ENCODE peak calls at places on chromosomes 12 and 14, in five cellular contexts. One of them, this sample, is unnamed.

GRCh38 chr12:24591079-24591626 is 357.7 kb downstream of the BCAT1 start:
- DNase-seq in ELF-1: no peak
- DNase-seq in Right ventricle myocardium inferior: no peak
- DNase-seq in SJSA1: no peak
- DNase-seq in stimulated activated CD8-positive, alpha-beta memory T cell treated with anti-CD3 and anti-CD28 coated beads, Interleukin-4, amount 100 ng/mL, for 1 hour: no peak
- DNase-seq in this sample: no peak

GRCh38 chr12:45930369-45930768 is 60.0 kb downstream of the SCAF11 start:
- DNase-seq in ELF-1: no peak
- DNase-seq in stimulated activated CD8-positive, alpha-beta memory T cell treated with anti-CD3 and anti-CD28 coated beads, Interleukin-4, amount 100 ng/mL, for 1 hour: no peak
- DNase-seq in Right ventricle myocardium inferior: no peak
- DNase-seq in SJSA1: no peak
- DNase-seq in this sample: no peak

GRCh38 chr14:100028990-100029677 is 36.1 kb upstream of the EVL start:
- DNase-seq in ELF-1: no peak
- DNase-seq in SJSA1: peak; percentile 41
- DNase-seq in stimulated activated CD8-positive, alpha-beta memory T cell treated with anti-CD3 and anti-CD28 coated beads, Interleukin-4, amount 100 ng/mL, for 1 hour: no peak
- DNase-seq in Right ventricle myocardium inferior: no peak
- DNase-seq in this sample: no peak

GRCh38 chr14:69483765-69484443 is 624 bp upstream of the PLEKHD1 start:
- DNase-seq in ELF-1: peak; percentile 69
- DNase-seq in stimulated activated CD8-positive, alpha-beta memory T cell treated with anti-CD3 and anti-CD28 coated beads, Interleukin-4, amount 100 ng/mL, for 1 hour: no peak
- DNase-seq in Right ventricle myocardium inferior: no peak
- DNase-seq in SJSA1: no peak
- DNase-seq in this sample: no peak

GRCh38 chr14:99951085-99951484 is 114.1 kb upstream of the EVL start:
- DNase-seq in Right ventricle myocardium inferior: no peak
- DNase-seq in SJSA1: no peak
- DNase-seq in stimulated activated CD8-positive, alpha-beta memory T cell treated with anti-CD3 and anti-CD28 coated beads, Interleukin-4, amount 100 ng/mL, for 1 hour: no peak
- DNase-seq in ELF-1: peak; percentile 32
- DNase-seq in this sample: no peak

GRCh38 chr14:65006251-65006721 is 19.6 kb downstream of the FNTB start:
- DNase-seq in stimulated activated CD8-positive, alpha-beta memory T cell treated with anti-CD3 and anti-CD28 coated beads, Interleukin-4, amount 100 ng/mL, for 1 hour: no peak
- DNase-seq in ELF-1: peak; percentile 10
- DNase-seq in SJSA1: peak; percentile 29
- DNase-seq in Right ventricle myocardium inferior: no peak
- DNase-seq in this sample: no peak

GRCh38 chr12:99670635-99671034 is 23.1 kb downstream of the GARIN6 start:
- DNase-seq in ELF-1: no peak
- DNase-seq in stimulated activated CD8-positive, alpha-beta memory T cell treated with anti-CD3 and anti-CD28 coated beads, Interleukin-4, amount 100 ng/mL, for 1 hour: no peak
- DNase-seq in SJSA1: no peak
- DNase-seq in Right ventricle myocardium inferior: no peak
- DNase-seq in this sample: no peak

GRCh38 chr12:104788848-104789271 is 169.2 kb downstream of the SLC41A2 start:
- DNase-seq in SJSA1: no peak
- DNase-seq in Right ventricle myocardium inferior: no peak
- DNase-seq in stimulated activated CD8-positive, alpha-beta memory T cell treated with anti-CD3 and anti-CD28 coated beads, Interleukin-4, amount 100 ng/mL, for 1 hour: no peak
- DNase-seq in ELF-1: peak; percentile 84
- DNase-seq in this sample: peak; percentile 91

GRCh38 chr14:30681752-30682355 is 59.7 kb downstream of the SCFD1 start:
- DNase-seq in Right ventricle myocardium inferior: no peak
- DNase-seq in SJSA1: no peak
- DNase-seq in stimulated activated CD8-positive, alpha-beta memory T cell treated with anti-CD3 and anti-CD28 coated beads, Interleukin-4, amount 100 ng/mL, for 1 hour: no peak
- DNase-seq in ELF-1: no peak
- DNase-seq in this sample: no peak

GRCh38 chr14:89521988-89522387 is 105.0 kb upstream of the FOXN3 start:
- DNase-seq in ELF-1: no peak
- DNase-seq in Right ventricle myocardium inferior: no peak
- DNase-seq in stimulated activated CD8-positive, alpha-beta memory T cell treated with anti-CD3 and anti-CD28 coated beads, Interleukin-4, amount 100 ng/mL, for 1 hour: no peak
- DNase-seq in SJSA1: no peak
- DNase-seq in this sample: no peak

GRCh38 chr14:101731187-101732080 is 30.1 kb upstream of the PPP2R5C start:
- DNase-seq in ELF-1: peak; percentile 68
- DNase-seq in Right ventricle myocardium inferior: peak; percentile 79
- DNase-seq in stimulated activated CD8-positive, alpha-beta memory T cell treated with anti-CD3 and anti-CD28 coated beads, Interleukin-4, amount 100 ng/mL, for 1 hour: peak; percentile 67
- DNase-seq in SJSA1: peak; percentile 46
- DNase-seq in this sample: peak; percentile 90

GRCh38 chr14:53793790-53794560 is 162.7 kb downstream of the BMP4 start:
- DNase-seq in stimulated activated CD8-positive, alpha-beta memory T cell treated with anti-CD3 and anti-CD28 coated beads, Interleukin-4, amount 100 ng/mL, for 1 hour: no peak
- DNase-seq in SJSA1: peak; percentile 39
- DNase-seq in ELF-1: no peak
- DNase-seq in Right ventricle myocardium inferior: no peak
- DNase-seq in this sample: no peak

GRCh38 chr12:78186670-78187069 is 356.0 kb downstream of the NAV3 start:
- DNase-seq in SJSA1: no peak
- DNase-seq in ELF-1: no peak
- DNase-seq in Right ventricle myocardium inferior: no peak
- DNase-seq in stimulated activated CD8-positive, alpha-beta memory T cell treated with anti-CD3 and anti-CD28 coated beads, Interleukin-4, amount 100 ng/mL, for 1 hour: no peak
- DNase-seq in this sample: no peak

GRCh38 chr12:89861086-89861485 is 152.4 kb upstream of the ATP2B1 start:
- DNase-seq in SJSA1: no peak
- DNase-seq in stimulated activated CD8-positive, alpha-beta memory T cell treated with anti-CD3 and anti-CD28 coated beads, Interleukin-4, amount 100 ng/mL, for 1 hour: no peak
- DNase-seq in ELF-1: no peak
- DNase-seq in Right ventricle myocardium inferior: no peak
- DNase-seq in this sample: no peak

GRCh38 chr14:23951590-23952143 is 1.9 kb upstream of the DHRS4 start:
- DNase-seq in stimulated activated CD8-positive, alpha-beta memory T cell treated with anti-CD3 and anti-CD28 coated beads, Interleukin-4, amount 100 ng/mL, for 1 hour: no peak
- DNase-seq in SJSA1: no peak
- DNase-seq in ELF-1: peak; percentile 23
- DNase-seq in Right ventricle myocardium inferior: no peak
- DNase-seq in this sample: peak; percentile 67

This sample was measured in endodermal cell.